ENCODE peak calls at places on chromosome 15, in five cellular contexts. U is hepatocyte, Y is astrocyte of the spinal cord, S is dorsolateral prefrontal cortex, R is fibroblast of mammary gland. O is an unnamed sample.

GRCh38 chr15:65338366-65338765 is 33.9 kb downstream of the RNU5B-1 start:
- DNase-seq in S (no peak), U (no peak), R (no peak), Y (no peak), O (no peak)

GRCh38 chr15:101025116-101025885 is 106.1 kb downstream of the LRRK1 start:
- DNase-seq in R (no peak), U (no peak), Y (no peak), S (no peak), O (no peak)

GRCh38 chr15:62163847-62164499 is 1.1 kb downstream of the C2CD4B start:
- DNase-seq in Y (no peak), U (peak), R (no peak), S (no peak), O (no peak)

GRCh38 chr15:48644827-48645557 is 517 bp downstream of the FBN1 start:
- DNase-seq in U (peak), S (peak), Y (peak), R (peak), O (peak)

GRCh38 chr15:40493089-40493840 is 22.5 kb downstream of the CHST14 start:
- DNase-seq in R (peak), S (no peak), Y (no peak), U (no peak), O (no peak)

GRCh38 chr15:45131510-45131909 is 1.7 kb downstream of the DUOX1 start:
- DNase-seq in Y (no peak), U (no peak), S (no peak), R (no peak), O (no peak)

GRCh38 chr15:66080791-66081475 is 172.6 kb downstream of the MEGF11 start:
- DNase-seq in R (peak), Y (peak), U (peak), S (no peak), O (peak)

GRCh38 chr15:99250001-99250400 is 620 bp upstream of the TTC23 start:
- DNase-seq in Y (no peak), R (no peak), S (no peak), U (no peak), O (no peak)

GRCh38 chr15:38325290-38325990 is 72.8 kb downstream of the SPRED1 start:
- DNase-seq in S (no peak), U (no peak), R (no peak), Y (no peak), O (peak)

GRCh38 chr15:67082007-67082536 is 16.7 kb downstream of the SMAD3 start:
- DNase-seq in U (no peak), Y (no peak), R (no peak), S (no peak), O (no peak)

GRCh38 chr15:20340331-20340811 is 201.2 kb downstream of the GOLGA6L6 start:
- DNase-seq in Y (no peak), U (peak), S (peak), R (no peak), O (no peak)

GRCh38 chr15:40554164-40554530 is 10.7 kb downstream of the CCDC32 start:
- DNase-seq in S (no peak), R (no peak), Y (no peak), U (no peak), O (no peak)

GRCh38 chr15:57866149-57866736 is 159.7 kb downstream of the POLR2M start:
- DNase-seq in S (no peak), U (peak), R (peak), Y (peak), O (peak)

GRCh38 chr15:29035571-29036285 is 150.0 kb downstream of the APBA2 start:
- DNase-seq in R (no peak), Y (no peak), U (no peak), S (no peak), O (no peak)

GRCh38 chr15:67922971-67923646 is 83.3 kb upstream of the RNU6-1 start:
- DNase-seq in U (no peak), S (no peak), Y (no peak), R (no peak), O (peak)

DNA sequence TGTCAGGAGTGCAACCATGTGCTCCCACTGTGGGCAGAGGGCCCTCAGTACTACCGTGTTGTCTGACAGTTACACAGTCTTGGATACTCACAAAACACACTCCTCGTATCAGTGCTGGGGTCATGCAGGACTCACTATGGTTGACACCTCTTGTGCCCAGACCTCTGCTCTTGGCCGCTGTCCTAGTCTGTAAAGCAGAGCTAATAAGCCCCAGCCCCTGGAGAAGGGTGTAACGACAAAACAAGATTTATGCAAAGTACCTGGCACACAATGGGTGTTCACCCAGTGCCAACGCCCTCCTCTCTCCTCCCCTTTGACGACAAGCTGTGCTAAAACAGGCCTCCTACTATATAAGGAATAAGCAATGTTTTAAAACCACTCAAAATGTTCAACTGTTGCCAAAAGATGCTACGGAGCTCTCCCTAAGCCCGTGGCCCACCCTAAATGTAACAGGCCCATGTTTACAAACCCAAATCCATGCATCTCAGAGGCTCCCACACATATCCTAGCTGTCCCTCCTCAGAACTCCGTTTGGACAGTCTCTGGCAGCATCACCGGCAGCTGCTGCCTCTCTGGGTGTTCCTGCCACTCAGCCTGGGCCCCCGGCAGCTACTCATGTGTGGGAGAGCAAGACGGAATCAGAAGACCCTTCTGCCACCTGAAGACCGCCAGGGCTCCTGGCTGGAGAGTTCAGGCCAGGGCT is 65.8 kb downstream of the MRPL46 start:
- DNase-seq in Y (no peak), U (no peak), S (no peak), R (no peak), O (no peak)
- H3K4me3 ChIP-seq in Y (no peak), U (no peak), S (no peak), R (no peak), O (no peak)

GRCh38 chr15:81400640-81401236 is 26.7 kb upstream of the TMC3 start:
- DNase-seq in Y (peak), R (peak), U (peak), S (no peak), O (peak)
- TF ChIP-seq CTCF in Y (peak), R (peak), U (peak), S (peak), O (peak)

GRCh38 chr15:55740981-55741591 is 1.9 kb downstream of the PRTG start:
- DNase-seq in S (no peak), U (no peak), R (no peak), Y (peak), O (peak)
- H3K4me3 ChIP-seq in S (peak), U (peak), R (peak), Y (peak), O (peak)

GRCh38 chr15:41897327-41897726 is 3.5 kb upstream of the SPTBN5 start:
- DNase-seq in Y (no peak), U (no peak), R (no peak), S (no peak), O (no peak)

GRCh38 chr15:41900526-41901380 is 6.9 kb upstream of the SPTBN5 start:
- DNase-seq in Y (peak), U (no peak), S (no peak), R (no peak), O (peak)

GRCh38 chr15:41903782-41904181 is 9.9 kb upstream of the SPTBN5 start:
- DNase-seq in Y (no peak), U (no peak), R (no peak), S (no peak), O (no peak)

GRCh38 chr15:41896566-41896965 is 2.7 kb upstream of the SPTBN5 start:
- DNase-seq in S (no peak), R (no peak), Y (no peak), U (no peak), O (no peak)

DNA sequence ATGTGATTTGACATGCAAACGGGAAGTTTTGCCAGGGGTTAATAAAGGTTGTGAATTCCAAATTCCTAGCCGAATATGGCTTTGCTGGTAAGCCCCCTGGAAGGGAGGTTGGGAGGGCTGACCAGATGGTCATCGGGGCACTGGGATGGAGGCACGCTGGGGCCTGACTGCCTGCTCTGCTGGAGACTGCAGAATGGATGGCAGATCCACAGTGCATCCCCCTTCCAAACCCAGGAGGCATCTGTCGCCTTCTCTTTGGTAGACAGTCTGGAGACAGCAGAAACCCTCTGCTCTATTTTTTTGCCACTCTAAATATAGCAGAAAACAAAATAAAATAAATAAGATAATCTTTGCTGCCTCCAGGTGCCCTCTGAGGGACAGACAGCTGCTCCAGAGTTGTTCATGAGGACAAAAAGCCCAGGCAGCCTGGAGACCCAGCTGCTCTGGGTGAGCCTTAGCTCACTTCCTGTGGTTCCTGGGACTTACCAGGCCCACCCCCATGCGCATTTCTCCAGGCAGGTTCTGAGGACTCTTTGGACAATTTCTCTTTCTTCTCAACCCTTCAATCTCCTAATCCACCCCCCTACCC is 6.1 kb upstream of the SPTBN5 start:
- DNase-seq in Y (no peak), R (no peak), U (no peak), S (no peak), O (no peak)
- TF ChIP-seq CTCF in Y (no peak), R (no peak), U (no peak), S (no peak), O (no peak)

GRCh38 chr15:51864408-51865056 is 35.1 kb downstream of the TMOD3 start:
- DNase-seq in Y (peak), R (peak), U (no peak), S (no peak), O (no peak)
- H3K4me3 ChIP-seq in Y (no peak), R (no peak), U (no peak), S (no peak), O (no peak)

DNA sequence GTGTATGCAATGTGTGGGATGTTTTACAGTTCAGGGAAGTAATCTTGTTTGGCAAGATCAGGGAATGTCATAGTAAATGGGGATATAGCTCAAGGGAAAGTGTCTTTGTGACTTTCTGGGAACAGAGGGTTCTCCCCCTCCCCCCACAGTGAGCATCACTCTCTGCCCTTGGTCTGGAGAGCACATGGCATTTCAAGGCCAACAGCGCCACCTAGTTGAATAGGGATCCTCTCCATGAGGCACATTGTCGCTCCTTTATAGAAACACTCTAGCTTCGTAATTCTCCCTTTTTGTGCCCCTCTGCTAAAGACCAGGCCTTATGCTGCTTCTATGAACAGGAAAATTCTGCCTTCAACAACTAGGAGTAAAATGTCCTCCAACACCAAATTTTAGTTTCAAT is 37.1 kb upstream of the ARNT2 start:
- DNase-seq in R (peak), Y (no peak), S (no peak), U (no peak), O (peak)
- TF ChIP-seq CTCF in R (peak), Y (no peak), S (no peak), U (peak), O (peak)

O was measured in choroid plexus epithelial cell.